ENCODE peak calls at places on chromosomes 12 and 14, in nine cellular contexts. One of them, this sample, is unnamed.

GRCh38 chr14:75222208-75222701 is 45.8 kb upstream of the TMED10 start:
- DNase-seq in fibroblast of pulmonary artery: peak
- DNase-seq in AG04449: peak
- DNase-seq in uterus: no peak
- DNase-seq in astrocyte of the spinal cord: peak
- DNase-seq in mucosa of descending colon: no peak
- DNase-seq in tibial artery: peak
- DNase-seq in ovary: no peak
- DNase-seq in OCI-LY7: peak
- DNase-seq in this sample: no peak

GRCh38 chr14:61438497-61438859 is 117.1 kb downstream of the PRKCH start:
- DNase-seq in fibroblast of pulmonary artery: no peak
- DNase-seq in AG04449: no peak
- DNase-seq in uterus: no peak
- DNase-seq in astrocyte of the spinal cord: no peak
- DNase-seq in mucosa of descending colon: no peak
- DNase-seq in tibial artery: no peak
- DNase-seq in ovary: no peak
- DNase-seq in OCI-LY7: no peak
- DNase-seq in this sample: no peak

GRCh38 chr12:116539905-116540482 is 19.2 kb upstream of the MAP1LC3B2 start:
- DNase-seq in fibroblast of pulmonary artery: peak
- DNase-seq in AG04449: no peak
- DNase-seq in uterus: peak
- DNase-seq in astrocyte of the spinal cord: peak
- DNase-seq in mucosa of descending colon: no peak
- DNase-seq in tibial artery: peak
- DNase-seq in ovary: peak
- DNase-seq in OCI-LY7: no peak
- DNase-seq in this sample: no peak

GRCh38 chr14:34711169-34711568 is 3.2 kb downstream of the CFL2 start:
- DNase-seq in fibroblast of pulmonary artery: peak
- DNase-seq in AG04449: peak
- DNase-seq in uterus: no peak
- DNase-seq in astrocyte of the spinal cord: peak
- DNase-seq in mucosa of descending colon: no peak
- DNase-seq in tibial artery: no peak
- DNase-seq in ovary: no peak
- DNase-seq in OCI-LY7: peak
- DNase-seq in this sample: no peak

GRCh38 chr12:93377252-93377542 is 528 bp upstream of the NUDT4 start:
- DNase-seq in fibroblast of pulmonary artery: no peak
- DNase-seq in AG04449: no peak
- DNase-seq in uterus: no peak
- DNase-seq in astrocyte of the spinal cord: no peak
- DNase-seq in mucosa of descending colon: no peak
- DNase-seq in tibial artery: no peak
- DNase-seq in ovary: no peak
- DNase-seq in OCI-LY7: no peak
- DNase-seq in this sample: no peak

GRCh38 chr12:54593135-54593534 is 4.7 kb upstream of the PPP1R1A start:
- DNase-seq in fibroblast of pulmonary artery: no peak
- DNase-seq in AG04449: no peak
- DNase-seq in uterus: no peak
- DNase-seq in astrocyte of the spinal cord: no peak
- DNase-seq in mucosa of descending colon: no peak
- DNase-seq in tibial artery: no peak
- DNase-seq in ovary: no peak
- DNase-seq in OCI-LY7: no peak
- DNase-seq in this sample: no peak

GRCh38 chr14:75734848-75735247 is 73.8 kb downstream of the TTLL5 start:
- DNase-seq in fibroblast of pulmonary artery: no peak
- DNase-seq in AG04449: no peak
- DNase-seq in uterus: no peak
- DNase-seq in astrocyte of the spinal cord: no peak
- DNase-seq in mucosa of descending colon: no peak
- DNase-seq in tibial artery: no peak
- DNase-seq in ovary: no peak
- DNase-seq in OCI-LY7: no peak
- DNase-seq in this sample: no peak

GRCh38 chr14:79809849-79810612 is 401.3 kb downstream of the DIO2 start:
- DNase-seq in fibroblast of pulmonary artery: peak
- DNase-seq in AG04449: no peak
- DNase-seq in uterus: no peak
- DNase-seq in astrocyte of the spinal cord: no peak
- DNase-seq in mucosa of descending colon: no peak
- DNase-seq in tibial artery: no peak
- DNase-seq in ovary: no peak
- DNase-seq in OCI-LY7: peak
- DNase-seq in this sample: peak

GRCh38 chr12:78183854-78184253 is 353.2 kb downstream of the NAV3 start:
- DNase-seq in fibroblast of pulmonary artery: no peak
- DNase-seq in AG04449: no peak
- DNase-seq in uterus: no peak
- DNase-seq in astrocyte of the spinal cord: no peak
- DNase-seq in mucosa of descending colon: no peak
- DNase-seq in tibial artery: no peak
- DNase-seq in ovary: no peak
- DNase-seq in OCI-LY7: no peak
- DNase-seq in this sample: no peak

GRCh38 chr12:78187741-78188140 is 357.0 kb downstream of the NAV3 start:
- DNase-seq in fibroblast of pulmonary artery: no peak
- DNase-seq in AG04449: no peak
- DNase-seq in uterus: no peak
- DNase-seq in astrocyte of the spinal cord: no peak
- DNase-seq in mucosa of descending colon: no peak
- DNase-seq in tibial artery: no peak
- DNase-seq in ovary: no peak
- DNase-seq in OCI-LY7: no peak
- DNase-seq in this sample: no peak

GRCh38 chr12:78185109-78185508 is 354.4 kb downstream of the NAV3 start:
- DNase-seq in fibroblast of pulmonary artery: no peak
- DNase-seq in AG04449: no peak
- DNase-seq in uterus: no peak
- DNase-seq in astrocyte of the spinal cord: peak
- DNase-seq in mucosa of descending colon: no peak
- DNase-seq in tibial artery: no peak
- DNase-seq in ovary: no peak
- DNase-seq in OCI-LY7: no peak
- DNase-seq in this sample: no peak

GRCh38 chr12:78186670-78187069 is 356.0 kb downstream of the NAV3 start:
- DNase-seq in fibroblast of pulmonary artery: no peak
- DNase-seq in AG04449: no peak
- DNase-seq in uterus: no peak
- DNase-seq in astrocyte of the spinal cord: no peak
- DNase-seq in mucosa of descending colon: no peak
- DNase-seq in tibial artery: no peak
- DNase-seq in ovary: no peak
- DNase-seq in OCI-LY7: no peak
- DNase-seq in this sample: no peak

DNA sequence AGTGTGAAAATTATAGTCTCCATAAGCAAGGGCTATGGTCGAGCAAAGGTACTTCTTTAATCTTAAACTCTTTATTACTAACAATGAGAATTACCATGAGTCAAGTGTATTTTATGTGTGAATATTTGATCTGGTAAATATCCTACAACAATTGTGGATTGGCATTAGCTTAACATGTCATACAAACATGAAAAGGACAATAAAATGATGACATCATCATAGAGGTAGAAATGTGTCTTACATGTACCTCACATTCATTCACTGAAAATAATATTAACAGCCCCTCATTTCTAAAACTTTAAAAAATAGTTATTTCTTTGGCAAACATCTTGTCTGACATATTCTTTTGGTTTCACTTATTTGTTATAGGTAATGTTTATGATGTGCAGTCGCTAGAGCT is 355.0 kb downstream of the NAV3 start:
- DNase-seq in fibroblast of pulmonary artery: no peak
- DNase-seq in AG04449: no peak
- DNase-seq in uterus: no peak
- DNase-seq in astrocyte of the spinal cord: no peak
- DNase-seq in mucosa of descending colon: no peak
- DNase-seq in tibial artery: no peak
- DNase-seq in ovary: no peak
- DNase-seq in OCI-LY7: no peak
- DNase-seq in this sample: no peak
- H3K4me3 ChIP-seq in fibroblast of pulmonary artery: no peak
- H3K4me3 ChIP-seq in AG04449: no peak
- H3K4me3 ChIP-seq in uterus: no peak
- H3K4me3 ChIP-seq in astrocyte of the spinal cord: no peak
- H3K4me3 ChIP-seq in mucosa of descending colon: no peak
- H3K4me3 ChIP-seq in tibial artery: no peak
- H3K4me3 ChIP-seq in ovary: no peak
- H3K4me3 ChIP-seq in OCI-LY7: no peak
- H3K4me3 ChIP-seq in this sample: no peak

GRCh38 chr14:101184104-101184455 is 280.6 kb upstream of the RTL1 start:
- DNase-seq in fibroblast of pulmonary artery: no peak
- DNase-seq in AG04449: no peak
- DNase-seq in uterus: peak
- DNase-seq in astrocyte of the spinal cord: no peak
- DNase-seq in mucosa of descending colon: no peak
- DNase-seq in tibial artery: no peak
- DNase-seq in ovary: peak
- DNase-seq in OCI-LY7: no peak
- DNase-seq in this sample: no peak

GRCh38 chr14:101182476-101182875 is 279.0 kb upstream of the RTL1 start:
- DNase-seq in fibroblast of pulmonary artery: no peak
- DNase-seq in AG04449: no peak
- DNase-seq in uterus: peak
- DNase-seq in astrocyte of the spinal cord: no peak
- DNase-seq in mucosa of descending colon: no peak
- DNase-seq in tibial artery: no peak
- DNase-seq in ovary: no peak
- DNase-seq in OCI-LY7: no peak
- DNase-seq in this sample: no peak

GRCh38 chr14:101184562-101184961 is 281.0 kb upstream of the RTL1 start:
- DNase-seq in fibroblast of pulmonary artery: no peak
- DNase-seq in AG04449: no peak
- DNase-seq in uterus: no peak
- DNase-seq in astrocyte of the spinal cord: no peak
- DNase-seq in mucosa of descending colon: no peak
- DNase-seq in tibial artery: no peak
- DNase-seq in ovary: no peak
- DNase-seq in OCI-LY7: no peak
- DNase-seq in this sample: no peak

GRCh38 chr14:101185081-101185835 is 281.7 kb upstream of the RTL1 start:
- DNase-seq in fibroblast of pulmonary artery: no peak
- DNase-seq in AG04449: no peak
- DNase-seq in uterus: peak
- DNase-seq in astrocyte of the spinal cord: no peak
- DNase-seq in mucosa of descending colon: no peak
- DNase-seq in tibial artery: no peak
- DNase-seq in ovary: peak
- DNase-seq in OCI-LY7: no peak
- DNase-seq in this sample: no peak

DNA sequence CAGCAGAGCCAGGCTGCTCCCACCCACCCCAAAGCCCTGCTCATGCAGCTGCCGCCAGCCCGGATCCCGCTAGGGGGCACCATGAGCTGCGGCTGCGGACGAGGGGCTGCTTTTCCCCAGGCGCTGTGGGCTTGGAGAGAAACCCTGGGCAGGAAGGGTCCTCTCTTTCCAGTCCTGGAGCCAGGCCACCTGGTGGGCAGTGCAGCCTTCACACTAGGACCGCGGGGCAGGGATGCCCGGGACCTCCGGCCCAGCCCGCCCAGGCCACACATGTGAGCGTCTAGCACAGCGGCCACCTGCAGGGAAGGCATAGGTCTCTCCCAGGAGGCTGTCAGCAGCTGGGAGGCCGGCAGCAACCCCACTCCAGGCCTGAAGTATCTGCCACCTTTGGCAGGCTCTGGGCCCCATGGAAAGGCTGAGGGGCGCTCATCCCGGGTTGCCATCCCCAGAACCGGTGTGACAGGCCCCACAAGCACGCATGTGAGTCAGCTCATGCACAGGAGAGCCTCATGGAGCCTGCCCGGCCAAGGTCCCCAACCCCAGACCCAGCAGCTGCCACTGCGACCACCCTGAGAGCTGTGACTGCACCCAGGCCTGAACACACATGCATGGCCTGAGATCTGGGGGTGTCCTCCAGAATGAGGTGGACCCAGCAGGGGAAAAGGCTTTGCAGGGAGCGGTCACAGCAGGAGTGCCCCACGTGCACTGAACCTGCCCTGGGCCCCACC is 280.0 kb upstream of the RTL1 start:
- DNase-seq in fibroblast of pulmonary artery: no peak
- DNase-seq in AG04449: no peak
- DNase-seq in uterus: peak
- DNase-seq in astrocyte of the spinal cord: no peak
- DNase-seq in mucosa of descending colon: no peak
- DNase-seq in tibial artery: peak
- DNase-seq in ovary: peak
- DNase-seq in OCI-LY7: peak
- DNase-seq in this sample: peak
- TF ChIP-seq CTCF in fibroblast of pulmonary artery: peak
- TF ChIP-seq CTCF in AG04449: peak
- TF ChIP-seq CTCF in uterus: peak
- TF ChIP-seq CTCF in astrocyte of the spinal cord: peak
- TF ChIP-seq CTCF in mucosa of descending colon: no peak
- TF ChIP-seq CTCF in tibial artery: no peak
- TF ChIP-seq CTCF in ovary: peak
- TF ChIP-seq CTCF in OCI-LY7: peak
- TF ChIP-seq CTCF in this sample: no peak

DNA sequence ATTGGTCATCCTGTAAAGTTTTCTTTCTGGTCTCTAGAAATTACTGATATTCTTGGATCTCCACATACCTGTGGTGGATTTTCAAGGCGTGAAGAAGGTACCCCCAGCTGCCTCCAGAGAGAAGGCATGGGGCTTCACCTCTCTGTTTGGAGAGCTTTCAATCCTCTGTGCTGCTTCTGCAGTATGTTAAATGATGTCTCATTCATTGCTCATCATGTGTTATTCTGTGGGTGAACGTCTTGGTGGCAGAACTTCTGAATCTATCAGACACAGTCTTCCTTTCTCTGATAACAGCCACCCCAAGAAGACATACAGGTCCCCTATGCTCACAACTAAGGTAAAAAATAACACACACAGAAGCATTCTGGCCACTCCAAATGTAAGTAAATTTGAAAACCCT is 221.3 kb upstream of the TMEM260 start:
- DNase-seq in fibroblast of pulmonary artery: no peak
- DNase-seq in AG04449: no peak
- DNase-seq in uterus: no peak
- DNase-seq in astrocyte of the spinal cord: no peak
- DNase-seq in mucosa of descending colon: no peak
- DNase-seq in tibial artery: no peak
- DNase-seq in ovary: no peak
- DNase-seq in OCI-LY7: no peak
- DNase-seq in this sample: no peak
- H3K4me3 ChIP-seq in fibroblast of pulmonary artery: no peak
- H3K4me3 ChIP-seq in AG04449: no peak
- H3K4me3 ChIP-seq in uterus: no peak
- H3K4me3 ChIP-seq in astrocyte of the spinal cord: no peak
- H3K4me3 ChIP-seq in mucosa of descending colon: no peak
- H3K4me3 ChIP-seq in tibial artery: no peak
- H3K4me3 ChIP-seq in ovary: no peak
- H3K4me3 ChIP-seq in OCI-LY7: no peak
- H3K4me3 ChIP-seq in this sample: no peak

GRCh38 chr14:81416233-81416927 is 16.3 kb upstream of the STON2 start:
- DNase-seq in fibroblast of pulmonary artery: no peak
- DNase-seq in AG04449: no peak
- DNase-seq in uterus: no peak
- DNase-seq in astrocyte of the spinal cord: no peak
- DNase-seq in mucosa of descending colon: no peak
- DNase-seq in tibial artery: no peak
- DNase-seq in ovary: no peak
- DNase-seq in OCI-LY7: no peak
- DNase-seq in this sample: no peak

GRCh38 chr14:81415781-81416180 is 15.7 kb upstream of the STON2 start:
- DNase-seq in fibroblast of pulmonary artery: no peak
- DNase-seq in AG04449: no peak
- DNase-seq in uterus: no peak
- DNase-seq in astrocyte of the spinal cord: no peak
- DNase-seq in mucosa of descending colon: no peak
- DNase-seq in tibial artery: no peak
- DNase-seq in ovary: no peak
- DNase-seq in OCI-LY7: no peak
- DNase-seq in this sample: no peak

GRCh38 chr14:81416981-81417380 is 16.9 kb upstream of the STON2 start:
- DNase-seq in fibroblast of pulmonary artery: no peak
- DNase-seq in AG04449: no peak
- DNase-seq in uterus: no peak
- DNase-seq in astrocyte of the spinal cord: no peak
- DNase-seq in mucosa of descending colon: no peak
- DNase-seq in tibial artery: no peak
- DNase-seq in ovary: no peak
- DNase-seq in OCI-LY7: no peak
- DNase-seq in this sample: no peak

GRCh38 chr14:81412779-81413178 is 12.7 kb upstream of the STON2 start:
- DNase-seq in fibroblast of pulmonary artery: no peak
- DNase-seq in AG04449: no peak
- DNase-seq in uterus: no peak
- DNase-seq in astrocyte of the spinal cord: no peak
- DNase-seq in mucosa of descending colon: no peak
- DNase-seq in tibial artery: no peak
- DNase-seq in ovary: no peak
- DNase-seq in OCI-LY7: no peak
- DNase-seq in this sample: no peak

DNA sequence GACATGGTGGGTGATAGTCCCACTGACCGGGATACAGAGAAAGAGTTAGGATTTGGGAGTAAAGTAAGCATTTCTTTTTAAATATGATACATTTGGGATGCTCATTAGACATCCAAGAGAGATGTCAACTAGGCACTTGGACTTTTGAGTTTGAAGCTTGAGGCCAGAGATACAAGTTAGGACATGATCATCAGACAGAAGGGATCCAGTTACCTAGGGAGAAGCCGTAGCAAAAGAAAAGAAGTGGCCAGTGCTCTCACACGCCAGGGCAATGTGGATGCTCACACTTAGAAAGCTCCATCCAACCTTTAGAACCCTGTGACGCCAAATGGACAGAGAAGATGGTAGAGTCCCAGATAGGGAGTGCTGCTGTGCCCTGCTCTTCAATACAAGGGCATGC is 14.0 kb upstream of the STON2 start:
- DNase-seq in fibroblast of pulmonary artery: no peak
- DNase-seq in AG04449: no peak
- DNase-seq in uterus: no peak
- DNase-seq in astrocyte of the spinal cord: no peak
- DNase-seq in mucosa of descending colon: no peak
- DNase-seq in tibial artery: no peak
- DNase-seq in ovary: no peak
- DNase-seq in OCI-LY7: no peak
- DNase-seq in this sample: no peak
- TF ChIP-seq CTCF in fibroblast of pulmonary artery: no peak
- TF ChIP-seq CTCF in AG04449: no peak
- TF ChIP-seq CTCF in uterus: no peak
- TF ChIP-seq CTCF in astrocyte of the spinal cord: no peak
- TF ChIP-seq CTCF in mucosa of descending colon: no peak
- TF ChIP-seq CTCF in tibial artery: no peak
- TF ChIP-seq CTCF in ovary: no peak
- TF ChIP-seq CTCF in OCI-LY7: no peak
- TF ChIP-seq CTCF in this sample: no peak